ENCODE peak calls at places on chromosome 9, in six cellular contexts. Z, X, U, G, C and A are unnamed samples.

GRCh38 chr9:96025995-96026572 is 150.6 kb downstream of the ERCC6L2 start:
- DNase-seq in Z (no peak), X (peak), U (no peak), G (peak), C (no peak), A (no peak)

GRCh38 chr9:5263568-5264218 is 32.5 kb downstream of the INSL4 start:
- DNase-seq in Z (peak), X (peak), U (peak), G (no peak), C (peak), A (no peak)

GRCh38 chr9:77841739-77842386 is 189.7 kb downstream of the GNAQ start:
- DNase-seq in Z (no peak), X (no peak), U (no peak), G (no peak), C (no peak), A (no peak)

GRCh38 chr9:133514475-133515239 is 10.1 kb downstream of the MYMK start:
- DNase-seq in Z (no peak), X (no peak), U (peak), G (no peak), C (no peak), A (no peak)

GRCh38 chr9:106722051-106722753 is 140.8 kb upstream of the ZNF462 start:
- DNase-seq in Z (peak), X (no peak), U (peak), G (no peak), C (no peak), A (no peak)

GRCh38 chr9:117714282-117714681 is 10.1 kb downstream of the TLR4 start:
- DNase-seq in Z (no peak), X (peak), U (no peak), G (no peak), C (no peak), A (no peak)

GRCh38 chr9:88993327-88993726 is 2.1 kb downstream of the S1PR3 start:
- DNase-seq in Z (peak), X (no peak), U (peak), G (no peak), C (no peak), A (no peak)

GRCh38 chr9:99737649-99738048 is 84.0 kb upstream of the NR4A3 start:
- DNase-seq in Z (no peak), X (no peak), U (no peak), G (no peak), C (no peak), A (no peak)

GRCh38 chr9:112315905-112316304 is 17.5 kb downstream of the PTBP3 start:
- DNase-seq in Z (no peak), X (no peak), U (no peak), G (no peak), C (no peak), A (no peak)

GRCh38 chr9:19533373-19533772 is 124.6 kb downstream of the ACER2 start:
- DNase-seq in Z (peak), X (no peak), U (peak), G (no peak), C (no peak), A (no peak)

GRCh38 chr9:116992870-116993269 is 305.8 kb downstream of the TRIM32 start:
- DNase-seq in Z (no peak), X (no peak), U (no peak), G (no peak), C (no peak), A (no peak)

GRCh38 chr9:33290994-33291397 is 680 bp downstream of the NFX1 start:
- DNase-seq in Z (no peak), X (no peak), U (no peak), G (no peak), C (peak), A (no peak)
- TF ChIP-seq CTCF in Z (no peak), X (no peak), U (no peak), G (no peak), C (no peak), A (no peak)

GRCh38 chr9:23492126-23493002 is 333.7 kb downstream of the ELAVL2 start:
- DNase-seq in Z (peak), X (peak), U (peak), G (peak), C (peak), A (no peak)
- TF ChIP-seq CTCF in Z (peak), X (peak), U (peak), G (peak), C (peak), A (no peak)

GRCh38 chr9:129548571-129549135 is 72.2 kb downstream of the C9orf50 start:
- DNase-seq in Z (no peak), X (no peak), U (no peak), G (no peak), C (no peak), A (no peak)
- TF ChIP-seq CTCF in Z (no peak), X (no peak), U (no peak), G (no peak), C (no peak), A (no peak)

GRCh38 chr9:130518198-130518597 is 61.2 kb upstream of the FUBP3 start:
- DNase-seq in Z (no peak), X (no peak), U (no peak), G (no peak), C (no peak), A (no peak)

GRCh38 chr9:130508218-130508617 is 63.5 kb downstream of the ASS1 start:
- DNase-seq in Z (no peak), X (no peak), U (no peak), G (no peak), C (no peak), A (no peak)

GRCh38 chr9:130512199-130512598 is 67.2 kb upstream of the FUBP3 start:
- DNase-seq in Z (no peak), X (no peak), U (no peak), G (no peak), C (no peak), A (no peak)

GRCh38 chr9:130513094-130513493 is 66.3 kb upstream of the FUBP3 start:
- DNase-seq in Z (no peak), X (no peak), U (no peak), G (no peak), C (no peak), A (no peak)
- TF ChIP-seq CTCF in Z (no peak), X (no peak), U (no peak), G (no peak), C (no peak), A (no peak)

DNA sequence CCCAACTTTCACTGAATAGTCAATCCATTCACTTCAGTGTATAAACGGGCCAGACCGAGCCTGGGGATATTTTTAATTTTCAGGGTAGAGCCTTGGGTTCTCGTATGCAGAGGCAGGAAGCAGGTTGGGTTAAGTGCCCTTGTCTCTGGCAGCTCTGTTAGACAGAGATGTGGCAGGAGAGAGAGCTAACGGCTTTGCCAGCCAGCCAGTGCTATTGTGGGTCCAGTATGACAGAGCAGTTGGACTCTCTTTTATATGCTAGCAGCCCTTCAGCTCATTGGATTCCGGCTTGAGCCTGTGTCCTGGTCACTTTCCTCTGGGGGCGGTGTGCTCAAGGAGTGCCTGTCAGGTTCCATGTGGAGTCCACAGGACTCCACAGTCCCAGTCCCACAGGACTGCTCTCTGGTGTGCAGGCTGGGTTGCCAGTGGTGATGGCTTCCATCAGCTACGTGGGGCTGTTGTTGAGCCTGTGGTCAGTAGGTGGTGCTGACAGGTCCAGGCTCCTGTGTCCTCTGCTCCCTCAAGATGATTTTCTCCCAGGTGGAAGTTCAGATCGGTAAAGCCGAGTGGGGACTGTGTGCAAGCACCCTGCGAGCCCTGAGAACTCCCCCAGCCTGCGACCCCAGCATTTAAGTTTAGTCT is 14.3 kb downstream of the CLTA start:
- DNase-seq in Z (peak), X (peak), U (peak), G (peak), C (peak), A (no peak)
- TF ChIP-seq CTCF in Z (peak), X (peak), U (peak), G (peak), C (peak), A (no peak)

DNA sequence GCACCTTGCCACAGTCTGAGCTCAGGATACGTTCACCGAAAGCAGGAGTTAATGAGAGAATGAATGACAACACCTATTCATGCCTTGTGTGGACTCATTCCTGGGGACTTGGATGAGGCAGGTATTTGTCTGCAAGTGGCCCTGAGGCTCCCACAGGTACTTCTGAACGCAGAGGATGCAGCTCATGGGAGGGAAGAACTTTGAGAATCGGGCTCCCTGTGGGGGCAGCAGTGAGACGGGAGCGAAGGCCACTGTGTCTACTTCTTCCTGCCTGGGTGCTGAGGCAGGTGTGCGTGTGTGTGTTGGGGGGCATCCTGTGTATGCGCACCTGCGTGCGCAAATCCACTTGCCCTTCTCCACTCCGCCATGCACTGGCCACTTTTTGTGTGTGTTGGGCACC is 42.2 kb downstream of the PTPN3 start:
- DNase-seq in Z (no peak), X (peak), U (no peak), G (no peak), C (no peak), A (no peak)
- TF ChIP-seq CTCF in Z (peak), X (peak), U (no peak), G (no peak), C (no peak), A (no peak)

GRCh38 chr9:37480759-37481158 is 5.0 kb upstream of the POLR1E start:
- DNase-seq in Z (no peak), X (no peak), U (no peak), G (no peak), C (no peak), A (no peak)
- TF ChIP-seq CTCF in Z (peak), X (no peak), U (no peak), G (no peak), C (no peak), A (no peak)